ENCODE peak calls at places on chromosome 6, in ten cellular contexts. I is lower lobe of right lung; C is substantia nigra; D is activated CD4-positive, alpha-beta T cell treated with anti-CD3 and anti-CD28 coated beads, Interleukin-2, amount 10 ng/mL, durations not matched to agents 7 days and 5 days; B is T follicular helper cell; R is omental fat pad; J is cortex of kidney; W is RWPE1; S is HepG2; H is ecto neural progenitor cell. A is an unnamed sample.

GRCh38 chr6:155380666-155381332 is 66.5 kb upstream of the TFB1M start:
- DNase-seq in I (no peak), C (no peak), D (no peak), B (no peak), R (no peak), J (no peak), W (no peak), S (peak; percentile 24), H (no peak), A (peak; percentile 4)

GRCh38 chr6:100381111-100381510 is 83.6 kb downstream of the SIM1 start:
- DNase-seq in I (no peak), C (no peak), D (no peak), B (no peak), R (no peak), J (no peak), W (no peak), S (no peak), H (no peak), A (no peak)

GRCh38 chr6:105591053-105591452 is 188.2 kb upstream of the PREP start:
- DNase-seq in I (no peak), C (no peak), D (no peak), B (no peak), R (no peak), J (no peak), W (no peak), S (no peak), H (no peak), A (no peak)

GRCh38 chr6:37990762-37991525 is 171.4 kb downstream of the ZFAND3 start:
- DNase-seq in I (no peak), C (no peak), D (no peak), B (no peak), R (no peak), J (no peak), W (peak; percentile 56), S (no peak), H (no peak), A (peak; percentile 68)

GRCh38 chr6:43671801-43672690 is 15.5 kb downstream of the MRPS18A start:
- DNase-seq in I (no peak), C (no peak), D (no peak), B (no peak), R (no peak), J (no peak), W (no peak), S (peak; percentile 88), H (no peak), A (no peak)

GRCh38 chr6:30748851-30749540 is 4.6 kb upstream of the IER3 start:
- DNase-seq in I (no peak), C (no peak), D (no peak), B (no peak), R (no peak), J (no peak), W (no peak), S (peak; percentile 87), H (no peak), A (peak; percentile 80)

GRCh38 chr6:98769546-98769945 is 64.8 kb upstream of the POU3F2 start:
- DNase-seq in I (no peak), C (no peak), D (no peak), B (peak; percentile 1), R (no peak), J (no peak), W (peak; percentile 24), S (peak; percentile 24), H (no peak), A (peak; percentile 67)

GRCh38 chr6:149855741-149856140 is 8.4 kb downstream of the LRP11 start:
- DNase-seq in I (no peak), C (no peak), D (no peak), B (no peak), R (no peak), J (no peak), W (no peak), S (no peak), H (no peak), A (no peak)

GRCh38 chr6:167755461-167755860 is 71.2 kb upstream of the AFDN start:
- DNase-seq in I (no peak), C (no peak), D (no peak), B (no peak), R (no peak), J (no peak), W (no peak), S (no peak), H (no peak), A (no peak)

GRCh38 chr6:138250513-138251247 is 32.4 kb upstream of the PBOV1 start:
- DNase-seq in I (peak; percentile 55), C (no peak), D (no peak), B (no peak), R (peak; percentile 38), J (no peak), W (peak; percentile 77), S (no peak), H (no peak), A (no peak)

GRCh38 chr6:31497595-31498476 is at the start of gene MICB:
- DNase-seq in I (peak; percentile 90), C (peak; percentile 32), D (peak; percentile 90), B (peak; percentile 85), R (peak; percentile 76), J (no peak), W (peak; percentile 79), S (peak; percentile 82), H (peak; percentile 82), A (peak; percentile 81)

GRCh38 chr6:157143171-157143884 is 180.0 kb downstream of the TMEM242 start:
- DNase-seq in I (no peak), C (no peak), D (no peak), B (no peak), R (no peak), J (no peak), W (no peak), S (no peak), H (no peak), A (no peak)

GRCh38 chr6:151730496-151730870 is 77.0 kb upstream of the ESR1 start:
- DNase-seq in I (no peak), C (no peak), D (no peak), B (no peak), R (no peak), J (no peak), W (no peak), S (no peak), H (no peak), A (no peak)

GRCh38 chr6:56087421-56087820 is 160.0 kb downstream of the COL21A1 start:
- DNase-seq in I (no peak), C (no peak), D (no peak), B (no peak), R (no peak), J (no peak), W (no peak), S (no peak), H (no peak), A (no peak)

GRCh38 chr6:57262491-57262890 is 40.4 kb upstream of the RAB23 start:
- DNase-seq in I (no peak), C (peak; percentile 7), D (no peak), B (no peak), R (no peak), J (no peak), W (no peak), S (no peak), H (no peak), A (no peak)

GRCh38 chr6:164097557-164098398 is 683.3 kb downstream of the QKI start:
- DNase-seq in I (no peak), C (no peak), D (no peak), B (no peak), R (no peak), J (no peak), W (peak; percentile 37), S (no peak), H (no peak), A (peak; percentile 52)